ENCODE peak calls at places on chromosome 7, in five cellular contexts. D is ELR, A is frontal cortex, Z is T1000, V is mesendoderm. N is an unnamed sample.

GRCh38 chr7:96415293-96415940 is 93.5 kb upstream of the SLC25A13 start:
- DNase-seq in D (no peak), A (no peak), Z (no peak), V (no peak), N (no peak)

GRCh38 chr7:51647931-51648351 is 331.3 kb upstream of the COBL start:
- DNase-seq in D (no peak), A (peak), Z (no peak), V (no peak), N (no peak)

GRCh38 chr7:74222851-74223710 is 13.3 kb downstream of the LAT2 start:
- DNase-seq in D (no peak), A (no peak), Z (no peak), V (no peak), N (no peak)

GRCh38 chr7:88305044-88305443 is 1.6 kb downstream of the STEAP4 start:
- DNase-seq in D (no peak), A (no peak), Z (no peak), V (no peak), N (no peak)

GRCh38 chr7:45985902-45986301 is 64.8 kb upstream of the IGFBP3 start:
- DNase-seq in D (peak), A (no peak), Z (no peak), V (peak), N (no peak)

GRCh38 chr7:23696916-23697441 is 13.0 kb upstream of the STK31 start:
- DNase-seq in D (peak), A (no peak), Z (no peak), V (peak), N (peak)

GRCh38 chr7:136183981-136184380 is 206.8 kb upstream of the MTPN start:
- DNase-seq in D (peak), A (no peak), Z (no peak), V (peak), N (no peak)

GRCh38 chr7:90958669-90959068 is 305.6 kb upstream of the FZD1 start:
- DNase-seq in D (no peak), A (no peak), Z (no peak), V (no peak), N (no peak)

GRCh38 chr7:108071551-108071950 is 58.6 kb downstream of the LAMB4 start:
- DNase-seq in D (no peak), A (no peak), Z (no peak), V (no peak), N (no peak)

GRCh38 chr7:137930616-137931015 is 71.3 kb downstream of the CREB3L2 start:
- DNase-seq in D (peak), A (no peak), Z (no peak), V (no peak), N (no peak)

GRCh38 chr7:37341033-37341630 is 107.5 kb downstream of the ELMO1 start:
- DNase-seq in D (no peak), A (no peak), Z (no peak), V (no peak), N (no peak)

GRCh38 chr7:128406986-128407589 is 2.7 kb downstream of the IMPDH1 start:
- DNase-seq in D (no peak), A (no peak), Z (no peak), V (no peak), N (no peak)

GRCh38 chr7:27198138-27198841 is 1.6 kb downstream of the HOXA13 start:
- DNase-seq in D (peak), A (no peak), Z (no peak), V (no peak), N (no peak)

GRCh38 chr7:100585511-100586265 is at the start of gene LRCH4:
- DNase-seq in D (peak), A (peak), Z (no peak), V (peak), N (peak)

GRCh38 chr7:64873517-64873916 is 29.6 kb upstream of the ZNF273 start:
- DNase-seq in D (no peak), A (no peak), Z (no peak), V (no peak), N (no peak)

GRCh38 chr7:152865461-152865860 is 105.9 kb downstream of the ACTR3B start:
- DNase-seq in D (no peak), A (no peak), Z (no peak), V (no peak), N (no peak)

GRCh38 chr7:22814261-22815208 is 8.1 kb downstream of the TOMM7 start:
- DNase-seq in D (peak), A (no peak), Z (no peak), V (no peak), N (no peak)

GRCh38 chr7:1707756-1708611 is 37.9 kb downstream of the ELFN1 start:
- DNase-seq in D (no peak), A (peak), Z (no peak), V (no peak), N (no peak)

GRCh38 chr7:77265666-77266065 is 66.0 kb upstream of the FGL2 start:
- DNase-seq in D (no peak), A (no peak), Z (no peak), V (no peak), N (no peak)

GRCh38 chr7:158827411-158828342 is 1.6 kb downstream of the ESYT2 start:
- DNase-seq in D (peak), A (no peak), Z (no peak), V (no peak), N (no peak)

GRCh38 chr7:137895301-137896201 is 48.8 kb upstream of the DGKI start:
- DNase-seq in D (no peak), A (no peak), Z (no peak), V (peak), N (no peak)

GRCh38 chr7:20306499-20306946 is 24.2 kb upstream of the ITGB8 start:
- DNase-seq in D (peak), A (no peak), Z (no peak), V (peak), N (no peak)

GRCh38 chr7:4738711-4739527 is 36.5 kb upstream of the AP5Z1 start:
- DNase-seq in D (peak), A (peak), Z (peak), V (peak), N (no peak)

N was measured in NCI-H187.